ENCODE peak calls at places on chromosome 6, in five cellular contexts. M is breast epithelium, E is IMR-90, A is type B pancreatic cell, S is colonic mucosa. F is an unnamed sample.

GRCh38 chr6:78909391-78909790 is 42.0 kb downstream of the IRAK1BP1 start:
- DNase-seq in E (peak; percentile 53), M (no peak), A (no peak), S (no peak), F (no peak)

GRCh38 chr6:97203343-97203742 is 79.7 kb downstream of the MMS22L start:
- DNase-seq in M (no peak), S (no peak), A (no peak), E (peak; percentile 53), F (no peak)

GRCh38 chr6:5638666-5639065 is 368.1 kb downstream of the NRN1 start:
- DNase-seq in S (no peak), A (no peak), M (no peak), E (no peak), F (no peak)

GRCh38 chr6:68639826-68640505 is 4.9 kb downstream of the ADGRB3 start:
- DNase-seq in A (no peak), E (no peak), M (no peak), S (no peak), F (no peak)

GRCh38 chr6:44387346-44388134 is at the start of gene CDC5L:
- DNase-seq in S (peak; percentile 96), A (peak; percentile 95), M (peak; percentile 93), E (peak; percentile 100), F (peak; percentile 99)

GRCh38 chr6:19759117-19759880 is 77.9 kb upstream of the ID4 start:
- DNase-seq in A (no peak), S (no peak), E (peak; percentile 88), M (no peak), F (no peak)

GRCh38 chr6:132683543-132683942 is 24.6 kb upstream of the TAAR1 start:
- DNase-seq in M (no peak), E (peak; percentile 74), A (no peak), S (no peak), F (no peak)

GRCh38 chr6:54579011-54579410 is 267.6 kb upstream of the FAM83B start:
- DNase-seq in E (no peak), M (no peak), A (no peak), S (no peak), F (no peak)

GRCh38 chr6:131954775-131955107 is 3.6 kb upstream of the CCN2 start:
- DNase-seq in M (peak; percentile 67), S (peak; percentile 83), E (peak; percentile 99), A (no peak), F (peak; percentile 91)

GRCh38 chr6:55617272-55617671 is 38.3 kb upstream of the HMGCLL1 start:
- DNase-seq in E (peak; percentile 56), A (no peak), M (no peak), S (peak; percentile 27), F (no peak)

GRCh38 chr6:14772188-14772587 is 473.7 kb upstream of the JARID2 start:
- DNase-seq in S (no peak), A (no peak), M (no peak), E (no peak), F (no peak)

GRCh38 chr6:152748843-152749242 is 1.8 kb upstream of the VIP start:
- DNase-seq in E (peak; percentile 33), S (no peak), A (no peak), M (no peak), F (no peak)

GRCh38 chr6:118565317-118565960 is 17.3 kb downstream of the PLN start:
- DNase-seq in S (no peak), E (peak; percentile 33), M (no peak), A (no peak), F (no peak)

GRCh38 chr6:166556871-166557322 is 29.6 kb downstream of the RAMACL start:
- DNase-seq in E (peak; percentile 65), A (no peak), M (peak; percentile 94), S (peak; percentile 45), F (peak; percentile 92)

GRCh38 chr6:150272976-150273315 is 95.9 kb upstream of the IYD start:
- DNase-seq in A (no peak), S (no peak), E (no peak), M (no peak), F (no peak)

GRCh38 chr6:40251609-40252008 is 317.3 kb upstream of the MOCS1 start:
- DNase-seq in M (no peak), E (no peak), S (no peak), A (no peak), F (no peak)

GRCh38 chr6:12656841-12657435 is 59.6 kb upstream of the PHACTR1 start:
- DNase-seq in E (no peak), S (no peak), A (no peak), M (no peak), F (no peak)

GRCh38 chr6:45209762-45210161 is 118.4 kb upstream of the RUNX2 start:
- DNase-seq in E (peak; percentile 4), M (no peak), A (no peak), S (no peak), F (no peak)

GRCh38 chr6:143596857-143597256 is 80.9 kb upstream of the PHACTR2 start:
- DNase-seq in M (no peak), E (peak; percentile 71), S (no peak), A (no peak), F (no peak)

GRCh38 chr6:160051390-160051789 is 70.2 kb upstream of the SLC22A1 start:
- DNase-seq in M (no peak), E (no peak), S (no peak), A (no peak), F (no peak)

GRCh38 chr6:12017263-12017662 is 5.2 kb downstream of the HIVEP1 start:
- DNase-seq in E (no peak), M (no peak), A (no peak), S (peak; percentile 50), F (no peak)

GRCh38 chr6:143339223-143339622 is 111.3 kb downstream of the ADAT2 start:
- DNase-seq in A (no peak), E (no peak), M (no peak), S (no peak), F (no peak)

GRCh38 chr6:87287251-87287650 is 35.1 kb upstream of the SMIM8 start:
- DNase-seq in S (no peak), E (peak; percentile 30), M (no peak), A (no peak), F (no peak)

GRCh38 chr6:3959385-3959784 is 110.2 kb downstream of the FAM50B start:
- DNase-seq in M (no peak), S (no peak), E (no peak), A (no peak), F (no peak)

GRCh38 chr6:32415521-32416019 is 8.6 kb upstream of the BTNL2 start:
- DNase-seq in M (peak; percentile 72), E (peak; percentile 58), S (peak; percentile 82), A (peak; percentile 76), F (no peak)

GRCh38 chr6:144162977-144163376 is 12.7 kb downstream of the STX11 start:
- DNase-seq in M (no peak), A (no peak), E (no peak), S (no peak), F (no peak)

GRCh38 chr6:130211697-130212096 is 11.1 kb downstream of the SAMD3 start:
- DNase-seq in A (no peak), S (no peak), E (no peak), M (no peak), F (no peak)

GRCh38 chr6:56618050-56618449 is 24.6 kb downstream of the DST start:
- DNase-seq in A (no peak), S (no peak), M (no peak), E (no peak), F (no peak)
- TF ChIP-seq CTCF in A (no peak), S (no peak), M (no peak), E (peak; percentile 14), F (peak; percentile 11)

GRCh38 chr6:37699138-37699766 is 1.6 kb upstream of the MDGA1 start:
- DNase-seq in S (no peak), E (no peak), A (no peak), M (no peak), F (peak; percentile 83)
- TF ChIP-seq CTCF in S (no peak), E (no peak), A (no peak), M (no peak), F (no peak)

GRCh38 chr6:138520463-138520862 is 21.2 kb upstream of the NHSL1 start:
- DNase-seq in M (no peak), E (no peak), A (no peak), S (no peak), F (no peak)
- TF ChIP-seq CTCF in M (peak; percentile 50), E (peak; percentile 48), A (peak; percentile 70), S (peak; percentile 24), F (peak; percentile 58)

GRCh38 chr6:34791164-34791841 is 580 bp upstream of the BLTP3A start:
- DNase-seq in S (peak; percentile 72), E (peak; percentile 17), A (peak; percentile 70), M (no peak), F (no peak)
- TF ChIP-seq CTCF in S (no peak), E (no peak), A (peak; percentile 26), M (no peak), F (peak; percentile 36)

F was measured in osteocyte.